ENCODE peak calls at places on chromosomes 13 and 19, in six cellular contexts. I is breast epithelium, Z is heart right ventricle, X is cardiac muscle cell, N is neural progenitor cell, Y is left ventricle myocardium inferior. H is an unnamed sample.
A peak's percentile ranks its signal among the peaks of the same experiment; 100 is the strongest.

GRCh38 chr13:111114362-111115050 is 604 bp upstream of the ARHGEF7 start:
- DNase-seq in Y (peak; percentile 58), N (peak; percentile 53), Z (peak; percentile 60), X (peak; percentile 54), I (no peak), H (peak; percentile 24)

GRCh38 chr13:48123827-48124226 is 28.9 kb upstream of the MED4 start:
- DNase-seq in Z (no peak), N (no peak), X (no peak), Y (no peak), I (no peak), H (peak; percentile 41)

GRCh38 chr19:4815426-4816387 is 15.8 kb downstream of the TICAM1 start:
- DNase-seq in Z (peak; percentile 78), Y (peak; percentile 85), N (peak; percentile 94), X (peak; percentile 93), I (peak; percentile 86), H (peak; percentile 88)

GRCh38 chr13:112103971-112104872 is 37.3 kb downstream of the SOX1 start:
- DNase-seq in Y (no peak), N (peak; percentile 99), I (no peak), X (peak; percentile 29), Z (no peak), H (no peak)

GRCh38 chr19:11475861-11476260 is 5.0 kb downstream of the ELAVL3 start:
- DNase-seq in N (no peak), I (no peak), Z (no peak), Y (no peak), X (no peak), H (no peak)

GRCh38 chr19:45913874-45914830 is at the start of gene NANOS2:
- DNase-seq in N (peak; percentile 84), Y (no peak), Z (peak; percentile 34), I (no peak), X (peak; percentile 69), H (no peak)

GRCh38 chr13:113742000-113742441 is 17.0 kb upstream of the TMEM255B start:
- DNase-seq in X (peak; percentile 67), Y (no peak), Z (no peak), I (no peak), N (peak; percentile 53), H (no peak)

GRCh38 chr19:45569619-45570421 is 14.8 kb downstream of the OPA3 start:
- DNase-seq in Y (peak; percentile 62), I (no peak), X (peak; percentile 72), N (peak; percentile 80), Z (peak; percentile 73), H (peak; percentile 24)

GRCh38 chr13:95957331-95957730 is 95.9 kb downstream of the UGGT2 start:
- DNase-seq in I (no peak), N (no peak), Y (no peak), X (peak; percentile 2), Z (no peak), H (no peak)

GRCh38 chr13:110957181-110957884 is 42.5 kb upstream of the ANKRD10 start:
- DNase-seq in Y (no peak), I (no peak), X (no peak), Z (no peak), N (no peak), H (no peak)

GRCh38 chr19:23784274-23784673 is 25.6 kb upstream of the ZNF681 start:
- DNase-seq in X (no peak), N (no peak), I (no peak), Z (no peak), Y (no peak), H (no peak)

GRCh38 chr19:11463391-11463790 is 17.5 kb downstream of the ELAVL3 start:
- DNase-seq in N (no peak), Z (no peak), Y (no peak), X (no peak), I (no peak), H (no peak)

GRCh38 chr19:1250374-1251232 is 2.2 kb downstream of the MIDN start:
- DNase-seq in I (no peak), Z (no peak), Y (peak; percentile 74), X (peak; percentile 88), N (peak; percentile 96), H (peak; percentile 59)

GRCh38 chr13:99386911-99387788 is 80.0 kb upstream of the GPR183 start:
- DNase-seq in I (no peak), N (peak; percentile 73), Y (peak; percentile 45), Z (peak; percentile 62), X (peak; percentile 59), H (no peak)

GRCh38 chr13:79385694-79386093 is 20.4 kb downstream of the RBM26 start:
- DNase-seq in N (no peak), Y (no peak), Z (no peak), I (no peak), X (no peak), H (no peak)

GRCh38 chr19:6516018-6516658 is 14.0 kb upstream of the TUBB4A start:
- DNase-seq in N (peak; percentile 96), Z (peak; percentile 91), X (peak; percentile 97), I (peak; percentile 78), Y (peak; percentile 95), H (peak; percentile 90)

GRCh38 chr19:56671613-56671994 is at the start of gene ZNF835:
- DNase-seq in Z (peak; percentile 99), X (peak; percentile 57), Y (peak; percentile 97), N (no peak), I (peak; percentile 90), H (peak; percentile 79)

GRCh38 chr13:42333613-42334328 is 61.8 kb downstream of the AKAP11 start:
- DNase-seq in I (no peak), Z (no peak), X (peak; percentile 49), N (peak; percentile 62), Y (no peak), H (no peak)

GRCh38 chr19:14694867-14695266 is 5.0 kb downstream of the ZNF333 start:
- DNase-seq in I (no peak), Y (no peak), Z (no peak), N (no peak), X (no peak), H (no peak)

GRCh38 chr13:37918116-37919100 is 48.8 kb upstream of the TRPC4 start:
- DNase-seq in Z (no peak), N (peak; percentile 3), X (no peak), Y (no peak), I (no peak), H (no peak)

GRCh38 chr19:11984986-11985385 is 20.1 kb downstream of the ZNF763 start:
- DNase-seq in Z (no peak), X (peak; percentile 41), Y (no peak), I (no peak), N (peak; percentile 68), H (no peak)

GRCh38 chr19:3778104-3778867 is 6.3 kb upstream of the RAX2 start:
- DNase-seq in I (no peak), Y (no peak), N (no peak), X (no peak), Z (no peak), H (no peak)

GRCh38 chr13:20258208-20258962 is 26.3 kb upstream of the GJB6 start:
- DNase-seq in Y (no peak), I (no peak), N (no peak), Z (no peak), X (no peak), H (peak; percentile 27)

GRCh38 chr19:9011875-9012274 is 1.7 kb upstream of the MUC16 start:
- DNase-seq in X (no peak), Y (no peak), I (no peak), N (no peak), Z (no peak), H (no peak)

GRCh38 chr19:934865-935422 is 9.1 kb downstream of the ARID3A start:
- DNase-seq in Z (peak; percentile 89), N (no peak), Y (peak; percentile 88), X (no peak), I (peak; percentile 95), H (peak; percentile 94)

GRCh38 chr13:112910616-112911280 is 58.3 kb upstream of the MCF2L start:
- DNase-seq in I (peak; percentile 43), Z (no peak), Y (no peak), N (no peak), X (no peak), H (no peak)

GRCh38 chr13:36432106-36432544 is at the start of gene CCNA1:
- DNase-seq in N (peak; percentile 92), Z (peak; percentile 16), X (peak; percentile 62), Y (peak; percentile 19), I (no peak), H (no peak)

GRCh38 chr19:18426416-18426767 is 7.2 kb downstream of the SSBP4 start:
- DNase-seq in N (no peak), I (no peak), X (no peak), Y (no peak), Z (no peak), H (no peak)
- H3K27ac ChIP-seq in N (no peak overlapping the region), I (peak overlapping the region; percentile 82), X (peak overlapping the region; percentile 73), Y (peak overlapping the region; percentile 78), Z (peak overlapping the region; percentile 71), H (no peak overlapping the region)

GRCh38 chr13:40966298-40966697 is 52.8 kb downstream of the ELF1 start:
- DNase-seq in X (no peak), N (no peak), Y (no peak), I (no peak), Z (no peak), H (no peak)
- H3K4me1 ChIP-seq in X (no peaks in the 10 kb centered on the region), N (no peaks in the 10 kb centered on the region), Y (peaks cover 94% of the 10 kb centered on the region), I (no peaks in the 10 kb centered on the region), Z (peaks cover 30% of the 10 kb centered on the region), H (peaks cover 8% of the 10 kb centered on the region)

DNA sequence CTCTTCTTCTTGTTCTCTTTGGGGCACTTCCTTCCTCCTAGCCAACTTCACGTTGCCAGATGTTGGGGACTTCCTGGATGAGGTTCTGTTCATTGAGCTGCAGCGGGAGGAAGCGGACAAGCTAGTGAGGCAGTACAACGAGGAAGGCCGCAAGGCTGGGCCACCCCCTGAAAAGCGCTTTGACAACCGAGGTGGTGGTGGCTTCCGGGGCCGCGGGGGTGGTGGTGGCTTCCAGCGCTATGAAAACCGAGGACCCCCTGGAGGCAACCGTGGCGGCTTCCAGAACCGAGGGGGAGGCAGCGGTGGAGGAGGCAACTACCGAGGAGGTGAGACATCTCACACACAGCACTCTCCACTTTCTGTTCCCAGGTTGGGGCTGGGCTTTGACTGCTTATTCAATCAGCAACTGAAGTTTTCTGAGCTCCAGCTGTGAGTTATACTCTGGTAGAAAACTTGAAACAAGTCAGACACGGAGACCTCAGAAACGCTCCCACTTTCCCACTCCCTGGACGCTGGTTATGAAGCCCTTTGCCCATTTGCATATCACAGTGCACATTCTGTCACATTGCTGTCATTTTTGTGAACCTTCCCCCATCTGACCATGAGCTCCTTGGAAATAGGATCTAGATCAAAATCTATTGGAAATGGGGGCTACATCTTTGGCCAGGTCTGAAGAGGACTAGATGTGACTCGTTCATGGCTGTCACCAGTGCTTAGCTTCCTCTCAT is 7.2 kb upstream of the CCDC97 start:
- DNase-seq in Z (no peak), N (no peak), I (no peak), Y (no peak), X (no peak), H (no peak)
- H3K27me3 ChIP-seq in Z (no peaks in the 10 kb centered on the region), N (no peaks in the 10 kb centered on the region), I (no peaks in the 10 kb centered on the region), Y (no peaks in the 10 kb centered on the region), X (no peaks in the 10 kb centered on the region), H (no peaks in the 10 kb centered on the region)

DNA sequence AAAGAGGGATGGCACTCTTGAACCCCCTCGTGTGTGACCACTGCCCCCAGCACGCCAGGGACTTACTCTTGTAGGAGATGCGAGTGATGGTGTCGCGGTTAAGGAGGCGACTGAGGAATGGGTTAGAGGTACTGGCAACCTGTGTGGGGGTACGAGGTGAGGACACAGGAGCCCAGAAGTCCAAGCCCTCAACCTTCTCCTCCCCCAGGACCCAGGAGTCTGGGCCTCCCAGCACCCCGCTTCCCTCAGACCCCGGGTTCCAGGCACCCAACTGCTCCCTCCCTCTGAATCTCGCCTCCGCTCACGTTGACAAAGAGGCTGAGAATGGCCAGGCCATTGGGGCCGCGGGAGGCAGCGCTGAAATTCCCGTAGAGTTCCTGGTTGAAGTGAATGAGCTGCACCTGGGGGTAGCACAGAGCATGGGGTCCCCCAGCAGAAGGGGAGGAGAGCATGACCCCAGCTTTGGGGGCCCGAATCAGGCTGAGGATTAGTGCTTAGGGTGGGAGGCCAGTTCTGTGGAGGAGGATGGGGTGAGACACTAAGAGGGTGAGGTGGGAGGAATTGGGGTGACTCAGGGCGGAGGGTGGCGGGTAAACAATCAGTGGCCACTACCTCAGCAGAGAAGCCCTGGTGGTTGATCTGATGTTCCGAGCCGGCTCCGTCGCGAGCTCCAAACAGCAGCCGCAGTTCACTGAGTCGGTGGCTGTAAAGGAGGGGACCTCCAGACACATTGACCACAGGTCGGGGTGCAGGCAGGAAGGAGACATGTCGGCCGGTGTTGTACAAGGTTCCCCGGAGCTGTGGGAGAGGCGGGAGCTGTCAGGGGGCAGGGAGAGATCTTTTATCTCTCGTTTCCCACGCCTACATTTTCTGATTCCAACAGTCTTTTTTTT is 2.5 kb upstream of the DBP start:
- DNase-seq in Y (no peak), Z (no peak), N (no peak), X (no peak), I (no peak), H (no peak)
- H3K27ac ChIP-seq in Y (no peak overlapping the region), Z (no peak overlapping the region), N (no peak overlapping the region), X (no peak overlapping the region), I (peak overlapping the region; percentile 99), H (no peak overlapping the region)

H was measured in prostate gland.